ENCODE peak calls at places on chromosomes 3 and 15, in ten cellular contexts. D, O, E, L, S, Q, Z, W, P and C are unnamed samples.

GRCh38 chr3:8210752-8211405 is 290.7 kb upstream of the LMCD1 start:
- DNase-seq in P (peak), O (no peak), E (no peak), D (no peak), S (no peak), Q (no peak), L (peak), W (no peak), Z (no peak), C (no peak)

GRCh38 chr3:133672461-133672860 is 10.7 kb upstream of the TOPBP1 start:
- DNase-seq in D (no peak), W (no peak), L (no peak), O (no peak), S (no peak), Q (no peak), E (no peak), P (no peak), Z (no peak), C (no peak)

GRCh38 chr3:13040381-13041074 is 32.7 kb downstream of the IQSEC1 start:
- DNase-seq in E (no peak), W (no peak), O (no peak), L (no peak), S (peak), Q (no peak), Z (no peak), P (no peak), D (no peak), C (no peak)

GRCh38 chr3:194985031-194985578 is 285.9 kb downstream of the XXYLT1 start:
- DNase-seq in Z (no peak), O (peak), W (peak), S (no peak), D (no peak), Q (peak), P (peak), L (peak), E (no peak), C (peak)

GRCh38 chr15:69857686-69858391 is 239.9 kb downstream of the TLE3 start:
- DNase-seq in D (no peak), W (no peak), P (no peak), Q (no peak), O (no peak), E (no peak), Z (no peak), L (no peak), S (no peak), C (no peak)

GRCh38 chr3:69738859-69739203 is 433 bp upstream of the MITF start:
- DNase-seq in O (peak), D (no peak), L (no peak), E (no peak), Q (no peak), Z (no peak), W (no peak), S (no peak), P (peak), C (no peak)

GRCh38 chr3:146845361-146845760 is 240.2 kb upstream of the PLSCR5 start:
- DNase-seq in D (no peak), S (no peak), P (no peak), E (no peak), L (no peak), Z (no peak), O (no peak), Q (no peak), W (no peak), C (no peak)

GRCh38 chr15:37818152-37818677 is 116.2 kb upstream of the TMCO5A start:
- DNase-seq in L (no peak), P (no peak), Q (no peak), O (peak), S (no peak), W (no peak), E (no peak), D (no peak), Z (no peak), C (no peak)

GRCh38 chr3:194053136-194053535 is 82.8 kb upstream of the HES1 start:
- DNase-seq in O (no peak), Z (no peak), D (no peak), Q (no peak), S (no peak), P (peak), W (no peak), L (no peak), E (no peak), C (no peak)

GRCh38 chr3:112774293-112774926 is 72.3 kb downstream of the CD200R1L start:
- DNase-seq in W (no peak), S (peak), P (no peak), D (no peak), L (peak), E (no peak), Z (no peak), O (no peak), Q (peak), C (no peak)